ENCODE peak calls at places on chromosomes 16 and 17, in eight cellular contexts. G is left ventricle myocardium inferior; B is AG09309; Y is cardiac fibroblast; X is tibial nerve; W is effector memory CD4-positive, alpha-beta T cell; L is PC-9; S is H1. V is an unnamed sample.

GRCh38 chr16:19926449-19927390 is 42.1 kb upstream of the GPRC5B start:
- DNase-seq in G (no peak), L (no peak), S (no peak), B (peak; percentile 7), W (no peak), Y (peak; percentile 88), X (no peak), V (no peak)

GRCh38 chr16:81005644-81006471 is 827 bp downstream of the CMC2 start:
- DNase-seq in X (no peak), Y (peak; percentile 41), S (no peak), L (no peak), W (no peak), B (no peak), G (no peak), V (peak; percentile 81)

GRCh38 chr17:19730829-19731228 is 14.4 kb upstream of the SLC47A2 start:
- DNase-seq in S (no peak), X (no peak), B (no peak), Y (no peak), W (no peak), G (no peak), L (no peak), V (no peak)

GRCh38 chr17:62869885-62870580 is 61.9 kb upstream of the MARCHF10 start:
- DNase-seq in G (no peak), X (no peak), S (peak; percentile 33), B (no peak), L (peak; percentile 25), Y (peak; percentile 94), W (no peak), V (no peak)

GRCh38 chr17:63696381-63696961 is 3.5 kb downstream of the LIMD2 start:
- DNase-seq in W (no peak), B (no peak), Y (peak; percentile 51), G (no peak), S (no peak), L (no peak), X (no peak), V (peak; percentile 49)

GRCh38 chr17:51731941-51732722 is 426.4 kb downstream of the CA10 start:
- DNase-seq in Y (no peak), X (no peak), L (no peak), S (no peak), B (no peak), W (no peak), G (no peak), V (no peak)

GRCh38 chr17:1758812-1759211 is 3.0 kb upstream of the SERPINF1 start:
- DNase-seq in X (no peak), S (no peak), L (no peak), Y (no peak), G (no peak), B (no peak), W (no peak), V (no peak)

GRCh38 chr16:21033264-21033663 is 117.4 kb downstream of the DNAH3 start:
- DNase-seq in L (no peak), Y (no peak), W (no peak), S (no peak), G (no peak), X (no peak), B (no peak), V (no peak)

GRCh38 chr17:61583242-61583641 is 7.8 kb downstream of the NACA2 start:
- DNase-seq in S (no peak), B (peak; percentile 47), Y (peak; percentile 75), X (no peak), W (no peak), L (no peak), G (no peak), V (no peak)

GRCh38 chr17:75994802-75995350 is 5.8 kb upstream of the CDK3 start:
- DNase-seq in W (no peak), L (no peak), B (no peak), Y (no peak), G (no peak), S (no peak), X (no peak), V (no peak)

GRCh38 chr16:11583171-11583570 is 3.5 kb downstream of the LITAF start:
- DNase-seq in X (no peak), B (peak; percentile 55), S (no peak), W (no peak), Y (no peak), L (no peak), G (no peak), V (no peak)

DNA sequence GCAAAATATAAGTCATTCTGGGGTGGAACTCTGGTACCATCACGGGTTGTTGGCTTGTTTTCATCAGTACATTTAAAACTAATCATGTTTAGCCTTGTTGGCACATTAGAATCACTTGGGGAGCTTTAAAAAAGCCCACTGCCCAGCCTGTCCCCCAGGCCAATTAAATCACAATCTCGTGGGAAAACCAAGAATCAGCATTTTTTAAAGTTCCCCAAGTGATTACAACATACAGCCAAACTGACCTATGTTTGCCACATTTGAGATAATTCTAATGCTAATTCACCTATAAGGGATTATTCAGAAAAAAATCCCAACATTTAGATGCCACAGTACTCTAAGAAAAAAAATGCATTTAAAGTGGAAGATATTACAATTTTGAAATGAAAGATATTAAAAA is 8.4 kb upstream of the MSI2 start:
- DNase-seq in B (no peak), Y (no peak), G (no peak), L (no peak), S (no peak), W (no peak), X (no peak), V (no peak)
- H3K4me3 ChIP-seq in B (no peak overlapping the region), Y (no peak overlapping the region), G (no peak overlapping the region), L (no peak overlapping the region), S (no peak overlapping the region), W (no peak overlapping the region), X (no peak overlapping the region), V (no peak overlapping the region)

GRCh38 chr16:27374794-27375499 is 27.0 kb upstream of the IL21R start:
- DNase-seq in L (peak; percentile 53), W (no peak), G (peak; percentile 41), Y (peak; percentile 86), S (peak; percentile 87), B (no peak), X (peak; percentile 23), V (peak; percentile 65)
- H3K4me3 ChIP-seq in L (no peak overlapping the region), W (no peak overlapping the region), G (no peak overlapping the region), Y (no peak overlapping the region), S (no peak overlapping the region), B (no peak overlapping the region), X (no peak overlapping the region), V (no peak overlapping the region)

GRCh38 chr17:7046127-7046724 is 2.3 kb upstream of the SLC16A11 start:
- DNase-seq in L (peak; percentile 96), B (no peak), G (no peak), X (no peak), S (no peak), Y (no peak), W (no peak), V (peak; percentile 53)
- H3K4me3 ChIP-seq in L (peak overlapping the region; percentile 55), B (no peak overlapping the region), G (peak overlapping the region; percentile 48), X (peak overlapping the region; percentile 38), S (peak overlapping the region; percentile 31), Y (no peak overlapping the region), W (peak overlapping the region; percentile 46), V (peak overlapping the region; percentile 40)

DNA sequence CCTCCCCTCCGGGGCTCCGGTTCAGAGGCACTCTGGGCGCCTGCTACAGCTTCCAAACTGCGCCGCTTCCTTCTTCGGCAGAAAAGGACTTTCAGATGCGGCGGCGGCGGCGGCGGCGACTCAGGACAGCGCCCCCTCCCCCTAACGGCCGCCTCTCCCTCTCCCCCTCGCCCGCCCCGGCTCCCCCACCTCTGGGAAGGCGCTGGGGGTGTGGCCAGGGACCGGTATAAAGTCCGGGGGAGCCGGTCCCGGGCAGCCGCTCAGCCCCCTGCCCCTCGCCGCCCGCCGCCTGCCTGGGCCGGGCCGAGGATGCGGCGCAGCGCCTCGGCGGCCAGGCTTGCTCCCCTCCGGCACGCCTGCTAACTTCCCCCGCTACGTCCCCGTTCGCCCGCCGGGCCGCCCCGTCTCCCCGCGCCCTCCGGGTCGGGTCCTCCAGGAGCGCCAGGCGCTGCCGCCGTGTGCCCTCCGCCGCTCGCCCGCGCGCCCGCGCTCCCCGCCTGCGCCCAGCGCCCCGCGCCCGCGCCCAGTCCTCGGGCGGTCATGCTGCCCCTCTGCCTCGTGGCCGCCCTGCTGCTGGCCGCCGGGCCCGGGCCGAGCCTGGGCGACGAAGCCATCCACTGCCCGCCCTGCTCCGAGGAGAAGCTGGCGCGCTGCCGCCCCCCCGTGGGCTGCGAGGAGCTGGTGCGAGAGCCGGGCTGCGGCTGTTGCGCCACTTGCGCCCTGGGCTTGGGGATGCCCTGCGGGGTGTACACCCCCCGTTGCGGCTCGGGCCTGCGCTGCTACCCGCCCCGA is at the start of gene IGFBP4:
- DNase-seq in L (peak; percentile 76), X (peak; percentile 82), G (peak; percentile 84), Y (peak; percentile 70), S (no peak), W (peak; percentile 36), B (no peak), V (peak; percentile 70)
- H3K4me3 ChIP-seq in L (peak within 1 kb of the TSS; percentile 73), X (peak within 1 kb of the TSS; percentile 63), G (peak within 1 kb of the TSS; percentile 90), Y (peak within 1 kb of the TSS; percentile 94), S (peak within 1 kb of the TSS; percentile 36), W (peak within 1 kb of the TSS; percentile 61), B (peak within 1 kb of the TSS; percentile 97), V (no peak within 1 kb of the TSS)

GRCh38 chr16:85574672-85575475 is 38.2 kb upstream of the GSE1 start:
- DNase-seq in L (no peak), G (no peak), S (no peak), W (no peak), B (no peak), X (no peak), Y (no peak), V (no peak)

GRCh38 chr16:85577899-85578598 is 35.1 kb upstream of the GSE1 start:
- DNase-seq in S (no peak), Y (no peak), L (no peak), W (no peak), X (no peak), B (no peak), G (no peak), V (no peak)

GRCh38 chr16:85575910-85576309 is 37.2 kb upstream of the GSE1 start:
- DNase-seq in S (no peak), X (no peak), B (no peak), W (no peak), Y (no peak), L (no peak), G (no peak), V (no peak)

GRCh38 chr16:85578599-85578948 is 34.5 kb upstream of the GSE1 start:
- DNase-seq in G (no peak), W (no peak), B (no peak), X (no peak), L (no peak), S (no peak), Y (no peak), V (no peak)

GRCh38 chr16:85576944-85577343 is 36.2 kb upstream of the GSE1 start:
- DNase-seq in W (no peak), S (no peak), X (no peak), Y (no peak), G (no peak), L (no peak), B (no peak), V (no peak)
- H3K4me3 ChIP-seq in W (no peak overlapping the region), S (no peak overlapping the region), X (no peak overlapping the region), Y (no peak overlapping the region), G (no peak overlapping the region), L (no peak overlapping the region), B (no peak overlapping the region), V (no peak overlapping the region)

V was measured in adrenal gland.